ENCODE peak calls at places on chromosomes 13 and 19, in seven cellular contexts. D is WTC11, X is fibroblast of pulmonary artery, N is omental fat pad, C is progenitor cell of endocrine pancreas, J is cardiac fibroblast, U is Caco-2. A is an unnamed sample.

GRCh38 chr13:39217471-39217870 is 179.2 kb downstream of the NHLRC3 start:
- DNase-seq in D (no peak), X (no peak), N (no peak), C (no peak), J (no peak), U (no peak), A (no peak)

GRCh38 chr13:100673831-100674362 is 698 bp downstream of the TMTC4 start:
- DNase-seq in D (no peak), X (peak; percentile 92), N (no peak), C (peak; percentile 14), J (peak; percentile 92), U (peak; percentile 55), A (peak; percentile 4)

GRCh38 chr13:92843549-92843948 is 383.1 kb upstream of the GPC6 start:
- DNase-seq in D (no peak), X (peak; percentile 76), N (no peak), C (no peak), J (peak; percentile 68), U (no peak), A (no peak)

GRCh38 chr13:43019811-43020210 is 3.6 kb upstream of the DNAJC15 start:
- DNase-seq in D (no peak), X (no peak), N (no peak), C (no peak), J (no peak), U (no peak), A (no peak)

GRCh38 chr19:50649433-50650391 is at the start of gene C19orf81:
- DNase-seq in D (peak; percentile 79), X (peak; percentile 36), N (no peak), C (no peak), J (peak; percentile 23), U (peak; percentile 48), A (peak; percentile 22)

GRCh38 chr13:52869050-52869449 is 20.6 kb upstream of the PCDH8 start:
- DNase-seq in D (no peak), X (no peak), N (no peak), C (no peak), J (no peak), U (no peak), A (no peak)

GRCh38 chr19:16836115-16836905 is 7.1 kb downstream of the SIN3B start:
- DNase-seq in D (peak; percentile 33), X (no peak), N (no peak), C (no peak), J (peak; percentile 26), U (no peak), A (no peak)

GRCh38 chr19:3778104-3778867 is 6.3 kb upstream of the RAX2 start:
- DNase-seq in D (no peak), X (no peak), N (no peak), C (no peak), J (no peak), U (no peak), A (no peak)

GRCh38 chr19:17601683-17602082 is 46.2 kb downstream of the COLGALT1 start:
- DNase-seq in D (no peak), X (no peak), N (no peak), C (no peak), J (no peak), U (no peak), A (no peak)

GRCh38 chr13:96984061-96984508 is 10.2 kb downstream of the OXGR1 start:
- DNase-seq in D (peak; percentile 34), X (peak; percentile 39), N (no peak), C (no peak), J (peak; percentile 45), U (peak; percentile 75), A (peak; percentile 46)

GRCh38 chr19:48629599-48630288 is 7.4 kb downstream of the DBP start:
- DNase-seq in D (peak; percentile 97), X (peak; percentile 78), N (no peak), C (no peak), J (no peak), U (peak; percentile 55), A (no peak)

GRCh38 chr13:34720618-34721017 is 221.5 kb upstream of the NBEA start:
- DNase-seq in D (no peak), X (no peak), N (no peak), C (no peak), J (no peak), U (no peak), A (no peak)

GRCh38 chr13:88068316-88068715 is 397.1 kb downstream of the SLITRK5 start:
- DNase-seq in D (no peak), X (no peak), N (no peak), C (no peak), J (no peak), U (no peak), A (no peak)

GRCh38 chr19:46958542-46958941 is 61.1 kb upstream of the NPAS1 start:
- DNase-seq in D (no peak), X (peak; percentile 81), N (no peak), C (no peak), J (peak; percentile 86), U (no peak), A (no peak)

GRCh38 chr19:3360494-3361383 is 5.6 kb upstream of the NFIC start:
- DNase-seq in D (no peak), X (no peak), N (no peak), C (no peak), J (peak; percentile 51), U (no peak), A (no peak)

GRCh38 chr13:79196366-79196765 is 209.7 kb downstream of the RBM26 start:
- DNase-seq in D (no peak), X (no peak), N (no peak), C (no peak), J (no peak), U (no peak), A (no peak)

GRCh38 chr19:35601971-35602370 is 10.6 kb upstream of the HAUS5 start:
- DNase-seq in D (no peak), X (no peak), N (no peak), C (no peak), J (no peak), U (no peak), A (no peak)

GRCh38 chr19:45097776-45098520 is 5.0 kb downstream of the PPP1R37 start:
- DNase-seq in D (no peak), X (peak; percentile 92), N (no peak), C (no peak), J (peak; percentile 94), U (no peak), A (peak; percentile 77)

GRCh38 chr19:1501200-1501595 is 10.2 kb downstream of the REEP6 start:
- DNase-seq in D (no peak), X (no peak), N (no peak), C (no peak), J (no peak), U (peak; percentile 52), A (peak; percentile 39)

GRCh38 chr13:22506286-22506685 is 674.5 kb upstream of the SGCG start:
- DNase-seq in D (no peak), X (no peak), N (no peak), C (no peak), J (no peak), U (no peak), A (no peak)

GRCh38 chr19:31905980-31906948 is 439.1 kb upstream of the ZNF507 start:
- DNase-seq in D (no peak), X (no peak), N (no peak), C (no peak), J (no peak), U (no peak), A (no peak)

GRCh38 chr13:86185636-86186035 is 386.4 kb upstream of the SLITRK6 start:
- DNase-seq in D (no peak), X (no peak), N (no peak), C (no peak), J (no peak), U (no peak), A (no peak)

GRCh38 chr19:38556521-38557174 is 61.1 kb downstream of the MAP4K1 start:
- DNase-seq in D (no peak), X (peak; percentile 9), N (no peak), C (no peak), J (no peak), U (peak; percentile 32), A (peak; percentile 20)
- TF ChIP-seq CTCF in D (no peak), X (peak; percentile 23), N (no peak), C (peak; percentile 19), J (peak; percentile 21), U (peak; percentile 58), A (no peak)

GRCh38 chr13:23634897-23635296 is 64.7 kb downstream of the TNFRSF19 start:
- DNase-seq in D (no peak), X (no peak), N (no peak), C (no peak), J (no peak), U (no peak), A (no peak)
- TF ChIP-seq CTCF in D (no peak), X (no peak), N (no peak), C (peak; percentile 33), J (no peak), U (no peak), A (no peak)

DNA sequence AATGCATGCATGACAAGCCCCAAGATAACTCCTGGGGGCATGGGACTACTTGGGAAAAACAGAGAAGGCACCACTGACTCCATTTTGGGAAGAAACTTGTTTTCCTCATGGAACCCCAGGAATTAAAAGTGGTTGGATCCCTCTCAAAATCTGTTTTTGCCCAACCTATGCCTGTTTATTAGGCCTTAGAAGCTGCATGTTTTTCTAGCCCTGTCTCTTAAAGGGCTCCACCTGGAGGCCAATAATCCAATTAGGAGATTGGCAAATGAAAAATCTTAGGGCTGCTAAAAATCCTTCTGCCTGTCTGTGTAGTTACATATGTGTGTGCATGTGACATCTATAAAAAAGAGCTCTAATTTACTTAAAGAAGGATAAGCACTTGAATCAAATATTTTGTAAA is 26.9 kb downstream of the MED4 start:
- DNase-seq in D (no peak), X (no peak), N (no peak), C (no peak), J (no peak), U (no peak), A (no peak)
- TF ChIP-seq CTCF in D (no peak), X (no peak), N (no peak), C (no peak), J (no peak), U (no peak), A (no peak)

GRCh38 chr19:13906525-13906904 is 514 bp downstream of the CC2D1A start:
- DNase-seq in D (no peak), X (no peak), N (no peak), C (no peak), J (peak; percentile 9), U (peak; percentile 59), A (peak; percentile 36)

GRCh38 chr19:13899912-13900584 is 5.9 kb downstream of the BRME1 start:
- DNase-seq in D (no peak), X (no peak), N (no peak), C (no peak), J (no peak), U (no peak), A (no peak)

GRCh38 chr19:13899393-13899792 is 6.5 kb downstream of the BRME1 start:
- DNase-seq in D (no peak), X (no peak), N (no peak), C (no peak), J (no peak), U (no peak), A (no peak)

GRCh38 chr19:13905634-13906524 is at the start of the genes BRME1 and CC2D1A:
- DNase-seq in D (peak; percentile 96), X (peak; percentile 82), N (peak; percentile 77), C (peak; percentile 88), J (peak; percentile 76), U (peak; percentile 96), A (peak; percentile 92)

DNA sequence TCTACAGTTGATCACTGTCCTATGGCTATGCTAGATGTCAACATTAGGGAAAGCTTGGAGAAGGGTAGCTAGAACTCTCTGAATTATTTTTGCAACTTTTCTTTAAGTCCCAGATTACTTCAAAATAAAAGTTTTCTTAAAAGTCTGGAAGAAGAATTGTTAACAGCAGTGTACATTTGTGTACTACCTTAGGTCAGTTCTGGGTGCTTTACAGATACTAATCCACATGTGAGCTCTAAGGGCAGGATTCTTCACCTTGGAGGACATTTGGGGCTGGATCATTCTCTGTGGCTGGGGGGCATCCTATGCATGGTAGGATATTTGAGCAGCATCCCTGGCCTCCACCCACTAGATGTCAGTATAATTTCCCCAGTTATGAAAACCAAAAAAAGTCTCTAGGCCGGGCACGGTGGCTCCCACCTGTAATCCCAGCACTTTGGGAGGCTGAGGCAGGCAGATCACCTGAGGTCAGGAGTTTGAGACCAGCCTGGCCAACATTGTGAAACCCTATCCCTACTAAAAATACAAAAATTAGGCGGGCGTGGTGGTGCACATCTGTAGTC is 2.8 kb downstream of the BRME1 start:
- DNase-seq in D (no peak), X (peak; percentile 20), N (no peak), C (no peak), J (peak; percentile 30), U (peak; percentile 26), A (peak; percentile 20)
- TF ChIP-seq CTCF in D (no peak), X (peak; percentile 38), N (no peak), C (no peak), J (peak; percentile 33), U (peak; percentile 31), A (no peak)